ENCODE peak calls at places on chromosomes 2 and 18, in six cellular contexts. K is A549, U is HepG2, Y is NB4, I is K562, X is GM12878. D is an unnamed sample.

GRCh38 chr18:13252696-13253410 is 34.3 kb downstream of the LDLRAD4 start:
- DNase-seq in K (no peak), U (no peak), X (no peak), I (no peak), Y (no peak), D (no peak)

GRCh38 chr18:13246591-13246990 is 28.0 kb downstream of the LDLRAD4 start:
- DNase-seq in I (no peak), K (no peak), X (no peak), U (no peak), Y (no peak), D (no peak)

GRCh38 chr2:144261336-144261735 is 258.6 kb downstream of the ZEB2 start:
- DNase-seq in X (no peak), U (no peak), Y (no peak), I (no peak), K (no peak), D (no peak)

GRCh38 chr2:215654177-215654850 is 218.4 kb upstream of the FN1 start:
- DNase-seq in U (no peak), K (no peak), Y (no peak), X (no peak), I (no peak), D (no peak)

GRCh38 chr2:38279201-38279600 is 97.9 kb downstream of the ATL2 start:
- DNase-seq in I (no peak), Y (no peak), K (no peak), U (no peak), X (no peak), D (no peak)

GRCh38 chr2:75432761-75433361 is 127.9 kb downstream of the EVA1A start:
- DNase-seq in Y (no peak), K (no peak), X (peak; percentile 96), I (no peak), U (no peak), D (no peak)

GRCh38 chr2:143171817-143172216 is 42.6 kb downstream of the ARHGAP15 start:
- DNase-seq in K (peak; percentile 7), I (no peak), Y (no peak), X (no peak), U (no peak), D (no peak)

GRCh38 chr2:149330127-149331022 is at the start of gene LYPD6:
- DNase-seq in I (no peak), X (no peak), K (peak; percentile 68), U (peak; percentile 23), Y (peak; percentile 83), D (peak; percentile 76)

GRCh38 chr18:70920840-70921374 is 632.1 kb downstream of the SOCS6 start:
- DNase-seq in K (no peak), Y (no peak), X (no peak), I (no peak), U (no peak), D (no peak)

GRCh38 chr2:111972955-111973565 is 74.7 kb downstream of the MERTK start:
- DNase-seq in K (no peak), Y (no peak), U (no peak), X (peak; percentile 3), I (no peak), D (no peak)

GRCh38 chr2:121018136-121019057 is 266.6 kb downstream of the TFCP2L1 start:
- DNase-seq in U (no peak), K (no peak), I (peak; percentile 62), X (no peak), Y (no peak), D (no peak)

GRCh38 chr18:49645836-49646235 is 84.0 kb downstream of the LIPG start:
- DNase-seq in X (no peak), Y (no peak), K (no peak), I (no peak), U (no peak), D (no peak)

GRCh38 chr2:39068757-39069515 is 51.9 kb downstream of the SOS1 start:
- DNase-seq in K (peak; percentile 14), Y (no peak), X (no peak), U (no peak), I (no peak), D (no peak)

GRCh38 chr2:65057391-65058052 is 1.3 kb downstream of the CEP68 start:
- DNase-seq in K (no peak), I (no peak), Y (peak; percentile 82), X (peak; percentile 76), U (peak; percentile 27), D (peak; percentile 89)

GRCh38 chr2:10245021-10245420 is 57.7 kb upstream of the HPCAL1 start:
- DNase-seq in I (no peak), U (no peak), K (no peak), X (no peak), Y (no peak), D (no peak)

DNA sequence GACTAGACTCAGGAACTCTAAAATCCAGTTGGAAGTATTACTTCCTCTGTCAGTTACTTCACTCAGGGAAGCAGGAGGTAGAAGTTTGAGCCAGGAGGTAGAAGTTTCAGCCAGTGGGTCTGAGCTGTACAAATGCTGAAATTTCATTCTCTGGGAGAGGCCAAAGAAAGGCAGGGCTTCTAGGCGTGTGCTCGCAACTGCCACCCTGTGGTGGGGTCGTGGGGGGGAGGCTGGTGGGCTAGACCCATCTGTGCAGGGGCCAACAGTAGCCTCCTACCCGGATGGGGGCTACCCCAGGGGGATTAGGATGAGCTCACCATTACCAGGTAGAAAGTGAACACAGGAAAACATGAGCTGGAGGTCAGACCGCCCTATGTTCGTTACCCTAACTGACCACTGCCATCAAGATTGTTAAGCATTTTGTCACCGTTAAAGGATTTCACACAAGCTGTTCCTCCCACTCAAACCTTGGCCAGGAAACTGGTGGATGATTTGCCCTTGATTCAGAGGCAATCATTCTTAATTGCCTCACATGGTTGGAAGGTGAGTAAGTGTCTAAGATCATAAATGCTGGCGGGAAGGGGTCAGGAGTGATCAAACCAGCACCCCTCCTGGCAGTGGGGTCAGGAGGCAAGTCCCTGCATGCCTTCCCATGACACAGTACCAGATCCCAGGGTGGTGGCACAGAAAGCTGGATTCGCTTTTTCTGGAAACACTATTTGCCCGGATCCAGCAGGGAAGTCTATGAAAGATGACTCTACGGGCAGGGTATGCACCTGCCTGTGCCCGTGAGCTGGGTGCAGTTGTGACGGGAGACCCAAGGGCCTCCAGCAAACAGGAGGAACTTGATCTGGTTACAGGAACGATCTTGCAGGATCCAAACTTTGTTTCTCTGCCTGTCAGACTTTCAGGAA is 5.2 kb upstream of the FHL2 start:
- DNase-seq in K (peak; percentile 67), U (no peak), Y (peak; percentile 25), X (no peak), I (peak; percentile 47), D (peak; percentile 86)
- TF ChIP-seq MYC in K (no peak), U (no peak), Y (no peak), X (no peak), I (no peak), D (peak; percentile 45)

GRCh38 chr2:168452781-168453180 is 3.3 kb upstream of the CERS6 start:
- DNase-seq in Y (no peak), I (no peak), K (no peak), U (no peak), X (no peak), D (no peak)
- TF ChIP-seq MYC in Y (no peak), I (no peak), K (no peak), U (no peak), X (no peak), D (no peak)

DNA sequence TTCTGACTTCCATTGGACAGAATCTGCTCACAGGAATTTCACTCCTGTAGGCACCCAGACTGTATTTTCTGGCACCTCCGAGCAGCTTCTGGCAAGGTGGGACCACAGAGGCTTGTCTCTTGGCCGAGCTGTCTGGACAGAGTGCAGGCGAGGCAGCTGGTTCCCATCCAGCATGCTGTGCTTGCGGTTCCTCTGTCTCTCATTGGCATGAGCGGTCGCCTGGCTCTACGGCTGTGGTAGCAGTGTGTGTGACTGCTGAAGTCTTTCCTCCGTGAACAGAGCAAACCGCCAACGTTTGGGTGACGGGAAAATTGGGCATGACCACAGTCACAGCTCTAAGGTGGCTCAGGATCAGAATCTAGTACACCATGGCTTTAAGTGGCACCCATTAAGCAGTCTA is 411.7 kb upstream of the NETO1 start:
- DNase-seq in I (no peak), K (no peak), Y (no peak), X (no peak), U (no peak), D (no peak)
- TF ChIP-seq MYC in I (no peak), K (no peak), Y (no peak), X (no peak), U (no peak), D (no peak)

GRCh38 chr2:197869030-197869429 is 64.6 kb downstream of the PLCL1 start:
- DNase-seq in X (no peak), U (no peak), Y (no peak), K (no peak), I (no peak), D (no peak)

GRCh38 chr2:197868136-197868535 is 63.7 kb downstream of the PLCL1 start:
- DNase-seq in X (no peak), U (no peak), K (no peak), I (no peak), Y (no peak), D (no peak)

GRCh38 chr2:197870137-197870536 is 65.7 kb downstream of the PLCL1 start:
- DNase-seq in K (no peak), I (no peak), Y (no peak), X (no peak), U (no peak), D (no peak)

GRCh38 chr2:197867630-197868029 is 63.2 kb downstream of the PLCL1 start:
- DNase-seq in I (no peak), X (no peak), Y (no peak), K (no peak), U (no peak), D (no peak)

DNA sequence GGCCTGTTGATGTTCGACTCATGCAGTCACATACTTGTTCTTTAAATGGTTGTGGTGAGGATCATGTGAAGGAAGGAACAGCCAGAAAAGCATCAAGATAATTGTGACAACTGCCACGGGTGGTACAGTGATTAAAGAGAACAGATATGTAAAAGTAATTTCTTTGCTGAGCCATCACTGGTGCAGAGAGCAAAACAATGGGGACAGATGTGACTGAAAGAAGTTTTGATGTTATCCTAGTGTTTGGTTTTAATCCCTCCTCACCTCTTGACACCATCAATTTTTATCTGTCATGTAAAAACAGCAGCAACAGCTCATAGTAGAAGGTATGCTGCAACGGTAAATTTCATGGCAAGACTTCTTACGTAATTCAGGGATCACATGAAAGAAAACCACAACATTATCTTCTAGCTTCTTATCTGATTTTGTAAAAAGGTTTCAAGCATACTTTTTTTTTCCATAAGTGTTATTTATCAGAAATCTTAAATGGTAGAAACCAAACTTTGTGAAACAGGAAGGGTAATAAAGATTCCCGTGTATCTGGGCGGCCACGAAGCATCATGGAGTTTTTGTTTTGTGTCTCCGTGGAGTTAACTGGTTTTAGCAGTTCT is 65.2 kb downstream of the PLCL1 start:
- DNase-seq in U (no peak), X (no peak), I (no peak), K (no peak), Y (peak; percentile 32), D (no peak)
- TF ChIP-seq MYC in U (no peak), X (no peak), I (no peak), K (no peak), Y (no peak), D (no peak)

GRCh38 chr2:223944166-223944703 is 900 bp downstream of the WDFY1 start:
- DNase-seq in X (no peak), I (peak; percentile 44), K (peak; percentile 41), Y (peak; percentile 48), U (peak; percentile 51), D (no peak)
- TF ChIP-seq MYC in X (no peak), I (no peak), K (no peak), Y (no peak), U (no peak), D (no peak)

D was measured in endothelial cell of umbilical vein.